ENCODE peak calls at places on chromosomes 12 and 14, in eight cellular contexts. R is MG63; F is posterior vena cava; B is CD14-positive monocyte; U is stimulated activated CD4-positive, alpha-beta T cell treated with anti-CD3 and anti-CD28 coated beads, Interleukin-2, amount 100 ng/mL, for 24 hours; J is SW480; T is HepG2; H is mesenchymal stem cell. I is an unnamed sample.

GRCh38 chr12:48004039-48004940 is at the start of gene COL2A1:
- DNase-seq in R (peak; percentile 26), F (peak; percentile 76), B (peak; percentile 40), U (no peak), J (no peak), T (no peak), H (peak; percentile 40), I (no peak)

GRCh38 chr12:82430541-82431145 is 72.3 kb downstream of the METTL25 start:
- DNase-seq in R (no peak), F (no peak), B (no peak), U (no peak), J (no peak), T (no peak), H (no peak), I (no peak)

GRCh38 chr12:41108032-41108431 is 80.1 kb upstream of the PDZRN4 start:
- DNase-seq in R (no peak), F (no peak), B (no peak), U (no peak), J (no peak), T (no peak), H (no peak), I (no peak)

GRCh38 chr12:130719263-130719892 is 3.3 kb upstream of the RIMBP2 start:
- DNase-seq in R (no peak), F (no peak), B (no peak), U (no peak), J (no peak), T (no peak), H (no peak), I (no peak)

GRCh38 chr12:46483572-46484395 is 111.2 kb upstream of the SLC38A2 start:
- DNase-seq in R (no peak), F (no peak), B (no peak), U (no peak), J (no peak), T (peak; percentile 94), H (peak; percentile 66), I (no peak)

GRCh38 chr12:18998343-18999270 is 130.9 kb upstream of the PLEKHA5 start:
- DNase-seq in R (peak; percentile 81), F (no peak), B (no peak), U (no peak), J (no peak), T (no peak), H (peak; percentile 85), I (no peak)

GRCh38 chr14:77556946-77557345 is 58.3 kb upstream of the ISM2 start:
- DNase-seq in R (no peak), F (no peak), B (no peak), U (no peak), J (no peak), T (no peak), H (no peak), I (no peak)

GRCh38 chr12:123233505-123234299 is 466 bp downstream of the MTRFR start:
- DNase-seq in R (no peak), F (peak; percentile 74), B (no peak), U (peak; percentile 35), J (peak; percentile 3), T (no peak), H (no peak), I (no peak)

GRCh38 chr12:106181416-106182114 is 42.8 kb upstream of the NUAK1 start:
- DNase-seq in R (no peak), F (no peak), B (no peak), U (no peak), J (no peak), T (no peak), H (no peak), I (no peak)

GRCh38 chr12:116540617-116541152 is 18.5 kb upstream of the MAP1LC3B2 start:
- DNase-seq in R (no peak), F (no peak), B (no peak), U (no peak), J (no peak), T (no peak), H (peak; percentile 64), I (no peak)

GRCh38 chr12:108616359-108616758 is 17.3 kb downstream of the SELPLG start:
- DNase-seq in R (no peak), F (no peak), B (no peak), U (no peak), J (no peak), T (no peak), H (no peak), I (no peak)

GRCh38 chr12:112116232-112117060 is 7.9 kb upstream of the NAA25 start:
- DNase-seq in R (peak; percentile 33), F (peak; percentile 86), B (peak; percentile 48), U (no peak), J (peak; percentile 63), T (peak; percentile 83), H (peak; percentile 81), I (peak; percentile 82)

GRCh38 chr12:132723764-132724140 is 13.1 kb downstream of the PGAM5 start:
- DNase-seq in R (no peak), F (no peak), B (no peak), U (no peak), J (no peak), T (no peak), H (no peak), I (no peak)

GRCh38 chr12:122880668-122881067 is 15.3 kb downstream of the VPS37B start:
- DNase-seq in R (peak; percentile 78), F (no peak), B (no peak), U (no peak), J (no peak), T (peak; percentile 47), H (no peak), I (no peak)

GRCh38 chr12:112796067-112796466 is 4.5 kb downstream of the RPH3A start:
- DNase-seq in R (no peak), F (no peak), B (no peak), U (no peak), J (no peak), T (no peak), H (no peak), I (no peak)

GRCh38 chr12:80935076-80935475 is 2.7 kb downstream of the LIN7A start:
- DNase-seq in R (no peak), F (no peak), B (no peak), U (no peak), J (no peak), T (no peak), H (no peak), I (no peak)

GRCh38 chr12:108468149-108468968 is 46.7 kb upstream of the FICD start:
- DNase-seq in R (no peak), F (no peak), B (no peak), U (no peak), J (peak; percentile 22), T (peak; percentile 21), H (peak; percentile 26), I (no peak)

GRCh38 chr14:69570836-69571330 is 3.8 kb downstream of the CCDC177 start:
- DNase-seq in R (no peak), F (no peak), B (no peak), U (no peak), J (no peak), T (no peak), H (no peak), I (no peak)

GRCh38 chr14:83419420-83419819 is 1885.8 kb upstream of the SEL1L start:
- DNase-seq in R (no peak), F (no peak), B (no peak), U (no peak), J (no peak), T (no peak), H (no peak), I (no peak)

GRCh38 chr14:101189962-101190560 is 286.5 kb upstream of the RTL1 start:
- DNase-seq in R (no peak), F (no peak), B (no peak), U (no peak), J (no peak), T (no peak), H (no peak), I (no peak)

GRCh38 chr12:115456946-115457689 is 773.1 kb upstream of the TBX3 start:
- DNase-seq in R (no peak), F (no peak), B (no peak), U (no peak), J (no peak), T (peak; percentile 71), H (no peak), I (no peak)

GRCh38 chr12:108338915-108339657 is at the start of gene CMKLR1:
- DNase-seq in R (peak; percentile 45), F (peak; percentile 90), B (no peak), U (no peak), J (no peak), T (no peak), H (no peak), I (no peak)

GRCh38 chr12:7460375-7461259 is 16.7 kb upstream of the CD163L1 start:
- DNase-seq in R (peak; percentile 9), F (no peak), B (no peak), U (peak; percentile 51), J (peak; percentile 75), T (peak; percentile 46), H (peak; percentile 53), I (no peak)

GRCh38 chr14:52551696-52552062 is 626 bp downstream of the TXNDC16 start:
- DNase-seq in R (no peak), F (no peak), B (no peak), U (no peak), J (peak; percentile 67), T (peak; percentile 32), H (peak; percentile 55), I (no peak)

GRCh38 chr12:49055978-49056754 is 4.4 kb downstream of the KMT2D start:
- DNase-seq in R (no peak), F (peak; percentile 79), B (peak; percentile 88), U (peak; percentile 50), J (peak; percentile 52), T (peak; percentile 62), H (peak; percentile 91), I (peak; percentile 93)

GRCh38 chr12:45502481-45502880 is 227.0 kb upstream of the ARID2 start:
- DNase-seq in R (no peak), F (no peak), B (no peak), U (no peak), J (no peak), T (no peak), H (no peak), I (no peak)

GRCh38 chr14:104339829-104340228 is 201.4 kb downstream of the KIF26A start:
- DNase-seq in R (no peak), F (no peak), B (no peak), U (no peak), J (no peak), T (no peak), H (no peak), I (no peak)

I was measured in SIG-M5.